ENCODE peak calls at places on chromosome 14, in six cellular contexts. M is omental fat pad; W is WTC11; H is fibroblast of the aortic adventitia; Y is BJ; D is central memory CD4-positive, alpha-beta T cell. R is an unnamed sample.
A peak's percentile ranks its signal among the peaks of the same experiment; 100 is the strongest.

GRCh38 chr14:97275276-97275675 is 478.1 kb downstream of the VRK1 start:
- DNase-seq in D (no peak), W (no peak), Y (no peak), M (no peak), H (no peak), R (no peak)

GRCh38 chr14:70770490-70770889 is 38.8 kb downstream of the MAP3K9 start:
- DNase-seq in D (no peak), Y (no peak), M (no peak), W (no peak), H (no peak), R (no peak)

GRCh38 chr14:96409701-96410100 is 17.8 kb downstream of the AK7 start:
- DNase-seq in H (peak; percentile 15), M (no peak), Y (no peak), D (no peak), W (no peak), R (no peak)

GRCh38 chr14:100708349-100709217 is 18.1 kb upstream of the DLK1 start:
- DNase-seq in Y (no peak), D (no peak), W (peak; percentile 87), H (peak; percentile 42), M (no peak), R (peak; percentile 71)

GRCh38 chr14:81946808-81947798 is 413.4 kb upstream of the SEL1L start:
- DNase-seq in Y (no peak), D (no peak), M (no peak), W (no peak), H (no peak), R (no peak)

GRCh38 chr14:60276347-60276746 is 27.3 kb downstream of the PPM1A start:
- DNase-seq in M (no peak), H (peak; percentile 28), D (no peak), W (no peak), Y (peak; percentile 4), R (no peak)

GRCh38 chr14:54438703-54439102 is 2.5 kb downstream of the CNIH1 start:
- DNase-seq in Y (no peak), H (no peak), M (no peak), W (no peak), D (no peak), R (no peak)

GRCh38 chr14:99047436-99048110 is 224.4 kb downstream of the BCL11B start:
- DNase-seq in H (no peak), W (no peak), M (no peak), D (no peak), Y (no peak), R (no peak)

GRCh38 chr14:101496779-101497420 is 64.4 kb upstream of the DIO3 start:
- DNase-seq in W (no peak), Y (no peak), D (no peak), M (no peak), H (no peak), R (no peak)

GRCh38 chr14:60658909-60659585 is 9.8 kb upstream of the SIX1 start:
- DNase-seq in H (no peak), M (no peak), W (no peak), D (no peak), Y (no peak), R (no peak)

GRCh38 chr14:78618379-78618778 is 448.2 kb downstream of the NRXN3 start:
- DNase-seq in W (no peak), M (no peak), H (no peak), D (no peak), Y (no peak), R (no peak)

GRCh38 chr14:32372154-32372553 is 43.1 kb downstream of the AKAP6 start:
- DNase-seq in M (no peak), W (no peak), H (peak; percentile 95), D (no peak), Y (peak; percentile 92), R (no peak)

GRCh38 chr14:104724981-104725771 is 1.1 kb downstream of the ADSS1 start:
- DNase-seq in W (peak; percentile 59), Y (no peak), H (peak; percentile 27), M (no peak), D (no peak), R (no peak)

GRCh38 chr14:68569970-68570409 is 222.9 kb downstream of the ZFP36L1 start:
- DNase-seq in H (no peak), D (no peak), W (no peak), M (no peak), Y (no peak), R (peak; percentile 75)

GRCh38 chr14:53509845-53510244 is 356.7 kb upstream of the DDHD1 start:
- DNase-seq in M (no peak), W (no peak), Y (peak; percentile 68), D (no peak), H (peak; percentile 91), R (no peak)

GRCh38 chr14:72023128-72024042 is 91.2 kb downstream of the RGS6 start:
- DNase-seq in W (no peak), H (no peak), D (no peak), M (no peak), Y (no peak), R (no peak)

GRCh38 chr14:95301527-95302187 is 18.1 kb downstream of the CLMN start:
- DNase-seq in D (no peak), Y (no peak), M (no peak), H (no peak), W (no peak), R (no peak)

GRCh38 chr14:90397401-90398314 is 829 bp downstream of the CALM1 start:
- DNase-seq in D (peak; percentile 72), H (no peak), M (no peak), Y (no peak), W (peak; percentile 48), R (no peak)